ENCODE peak calls at places on chromosomes 5 and 9, in four cellular contexts. G is CD4-positive, alpha-beta memory T cell; M is heart left ventricle; S is cardiac muscle cell. B is an unnamed sample. For H3K4me1, the result is how much of the 10 kb centered on the place peaks cover.

GRCh38 chr5:67879619-67880357 is 335.8 kb upstream of the PIK3R1 start:
- DNase-seq in M (no peak), S (peak), G (no peak), B (no peak)

GRCh38 chr5:95973793-95974325 is 12.2 kb upstream of the ELL2 start:
- DNase-seq in S (peak), M (no peak), G (no peak), B (no peak)

GRCh38 chr5:127133071-127133470 is 59.8 kb upstream of the C5orf63 start:
- DNase-seq in G (no peak), S (no peak), M (no peak), B (no peak)

GRCh38 chr9:13588151-13589043 is 308.9 kb upstream of the MPDZ start:
- DNase-seq in G (no peak), M (peak), S (peak), B (no peak)

GRCh38 chr9:32403567-32403966 is 19.1 kb downstream of the ACO1 start:
- DNase-seq in M (no peak), S (no peak), G (no peak), B (no peak)

GRCh38 chr5:73450672-73451217 is 2.2 kb upstream of the FOXD1 start:
- DNase-seq in S (no peak), M (no peak), G (no peak), B (no peak)

GRCh38 chr5:142432961-142433360 is 108.1 kb upstream of the SPRY4 start:
- DNase-seq in S (no peak), G (peak), M (no peak), B (no peak)

GRCh38 chr5:86878250-86878649 is 260.5 kb downstream of the COX7C start:
- DNase-seq in M (no peak), G (no peak), S (no peak), B (no peak)

GRCh38 chr5:95283022-95283615 is 1.8 kb downstream of the MCTP1 start:
- DNase-seq in S (no peak), M (no peak), G (no peak), B (no peak)

GRCh38 chr9:123027517-123027916 is 6.0 kb upstream of the GPR21 start:
- DNase-seq in G (no peak), M (no peak), S (no peak), B (no peak)

GRCh38 chr9:132409828-132410528 is at the start of gene CFAP77:
- DNase-seq in G (peak), S (peak), M (peak), B (peak)

GRCh38 chr5:94968507-94969095 is 316.3 kb downstream of the MCTP1 start:
- DNase-seq in M (peak), G (peak), S (peak), B (no peak)

GRCh38 chr9:124428751-124429529 is 13.7 kb upstream of the PSMB7 start:
- DNase-seq in G (no peak), M (no peak), S (no peak), B (no peak)

GRCh38 chr9:93111001-93111370 is 15.0 kb downstream of the CARD19 start:
- DNase-seq in S (no peak), M (no peak), G (no peak), B (peak)

GRCh38 chr9:97748525-97748924 is 51.4 kb upstream of the XPA start:
- DNase-seq in S (no peak), G (no peak), M (no peak), B (no peak)

GRCh38 chr9:81893929-81894328 is 34.3 kb upstream of the SPATA31D4 start:
- DNase-seq in M (no peak), G (no peak), S (no peak), B (no peak)

GRCh38 chr5:176473335-176474006 is 25.3 kb downstream of the FAF2 start:
- DNase-seq in M (no peak), G (no peak), S (no peak), B (no peak)

GRCh38 chr5:56012281-56012963 is 17.7 kb upstream of the IL6ST start:
- DNase-seq in G (peak), S (peak), M (peak), B (no peak)

GRCh38 chr5:159878988-159879471 is 37.3 kb upstream of the ADRA1B start:
- DNase-seq in S (peak), M (peak), G (no peak), B (peak)

GRCh38 chr9:117723986-117724654 is 19.9 kb downstream of the TLR4 start:
- DNase-seq in M (no peak), S (no peak), G (no peak), B (no peak)

GRCh38 chr5:169458269-169458668 is 125.3 kb upstream of the SPDL1 start:
- DNase-seq in G (no peak), S (no peak), M (no peak), B (no peak)

GRCh38 chr9:37200572-37201005 is 80.2 kb downstream of the ZCCHC7 start:
- DNase-seq in M (no peak), G (no peak), S (peak), B (no peak)

GRCh38 chr9:136726118-136726517 is 13.7 kb downstream of the DIPK1B start:
- DNase-seq in G (no peak), M (no peak), S (no peak), B (no peak)
- H3K4me3 ChIP-seq in G (peak), M (peak), S (no peak), B (no peak)

DNA sequence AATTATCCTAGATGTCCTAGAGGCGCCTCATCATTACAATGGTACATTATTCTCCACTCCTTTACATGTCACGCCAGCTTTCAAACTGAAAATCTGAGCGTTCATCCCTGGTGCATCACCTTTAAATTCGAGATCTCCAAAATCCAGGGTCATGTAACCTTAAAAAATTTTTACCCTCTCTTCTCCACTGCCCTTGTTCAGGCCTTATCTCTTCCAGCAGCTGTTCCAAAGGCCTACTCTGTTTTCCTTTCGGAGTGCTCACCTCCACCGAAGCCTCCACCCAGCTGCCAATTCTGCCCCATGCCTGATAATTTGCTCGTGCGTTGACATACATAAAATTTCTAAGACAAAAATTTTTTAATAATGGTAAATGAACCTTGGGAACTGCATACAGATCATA is 955 bp upstream of the MSH3 start:
- DNase-seq in G (no peak), M (no peak), S (no peak), B (no peak)
- H3K27ac ChIP-seq in G (no peak), M (no peak), S (no peak), B (no peak)

GRCh38 chr5:65066787-65067506 is 298.2 kb downstream of the CWC27 start:
- DNase-seq in M (no peak), S (no peak), G (no peak), B (no peak)
- H3K4me1 ChIP-seq in M (under half), S (under half), G (under half), B (under half)

GRCh38 chr5:9570876-9571275 is 25.0 kb upstream of the SEMA5A start:
- DNase-seq in G (no peak), M (no peak), S (no peak), B (no peak)
- H3K4me3 ChIP-seq in G (no peak), M (no peak), S (no peak), B (no peak)

GRCh38 chr5:163916856-163917255 is 411.4 kb downstream of the MAT2B start:
- DNase-seq in S (peak), M (no peak), G (no peak), B (no peak)

GRCh38 chr5:163913548-163913947 is 408.1 kb downstream of the MAT2B start:
- DNase-seq in M (no peak), S (peak), G (no peak), B (no peak)

GRCh38 chr5:163916376-163916775 is 411.0 kb downstream of the MAT2B start:
- DNase-seq in M (no peak), S (peak), G (peak), B (no peak)

GRCh38 chr5:163914911-163915310 is 409.5 kb downstream of the MAT2B start:
- DNase-seq in G (no peak), M (no peak), S (no peak), B (no peak)

DNA sequence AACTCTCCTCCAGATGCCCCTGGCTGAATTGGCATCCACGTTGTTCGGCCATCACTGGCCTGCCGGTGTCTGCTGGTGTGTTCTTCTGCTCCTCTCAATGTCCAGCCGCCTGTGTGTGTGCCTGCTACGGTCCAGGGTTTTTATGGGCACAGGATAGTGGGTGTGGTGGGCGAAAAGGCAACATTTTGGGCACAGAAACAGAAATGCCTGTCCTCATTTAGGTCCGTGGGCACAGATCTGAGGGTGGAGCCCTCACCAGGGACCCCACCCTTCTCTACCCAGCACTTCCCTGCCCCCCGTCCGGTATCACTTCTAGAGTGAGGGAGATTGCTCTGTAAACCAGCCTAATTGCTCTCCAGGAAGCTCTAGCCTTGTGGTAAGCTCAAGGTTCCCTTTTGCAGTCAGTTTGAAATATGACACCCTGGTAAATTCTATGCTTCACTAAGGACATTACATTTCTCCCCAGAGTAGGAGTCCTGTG is 410.1 kb downstream of the MAT2B start:
- DNase-seq in M (no peak), S (peak), G (no peak), B (no peak)
- H3K27ac ChIP-seq in M (no peak), S (no peak), G (no peak), B (no peak)